ENCODE peak calls at places on chromosome 1, in five cellular contexts. B is astrocyte, S is lower lobe of right lung, T is body of pancreas, W is endodermal cell. I is an unnamed sample.

GRCh38 chr1:9294910-9295636 is 2.4 kb downstream of the SPSB1 start:
- DNase-seq in B (peak), S (no peak), T (no peak), W (no peak), I (peak)

GRCh38 chr1:165395522-165396300 is 39.2 kb upstream of the LMX1A start:
- DNase-seq in B (no peak), S (no peak), T (no peak), W (no peak), I (no peak)

GRCh38 chr1:229372251-229372650 is 29.4 kb upstream of the CCSAP start:
- DNase-seq in B (no peak), S (no peak), T (no peak), W (no peak), I (no peak)

GRCh38 chr1:208154040-208154439 is 90.1 kb downstream of the PLXNA2 start:
- DNase-seq in B (no peak), S (no peak), T (peak), W (no peak), I (no peak)

GRCh38 chr1:67787746-67788145 is 45.5 kb downstream of the GNG12 start:
- DNase-seq in B (peak), S (no peak), T (no peak), W (no peak), I (no peak)

GRCh38 chr1:6861075-6861724 is 75.9 kb downstream of the CAMTA1 start:
- DNase-seq in B (no peak), S (no peak), T (no peak), W (no peak), I (no peak)

GRCh38 chr1:24847995-24848857 is 81.8 kb downstream of the RUNX3 start:
- DNase-seq in B (peak), S (peak), T (peak), W (peak), I (peak)

GRCh38 chr1:177228721-177229088 is 57.9 kb downstream of the BRINP2 start:
- DNase-seq in B (peak), S (no peak), T (no peak), W (no peak), I (no peak)

GRCh38 chr1:84782311-84782771 is 92.1 kb upstream of the SSX2IP start:
- DNase-seq in B (peak), S (peak), T (peak), W (peak), I (no peak)

GRCh38 chr1:44801491-44802305 is 1.5 kb downstream of the PLK3 start:
- DNase-seq in B (no peak), S (peak), T (no peak), W (no peak), I (no peak)

GRCh38 chr1:17892225-17892624 is 137.1 kb downstream of the ACTL8 start:
- DNase-seq in B (no peak), S (no peak), T (peak), W (peak), I (peak)

GRCh38 chr1:115654125-115654524 is 12.4 kb downstream of the VANGL1 start:
- DNase-seq in B (no peak), S (no peak), T (no peak), W (peak), I (no peak)

GRCh38 chr1:179318501-179318900 is 24.9 kb downstream of the SOAT1 start:
- DNase-seq in B (no peak), S (no peak), T (no peak), W (no peak), I (no peak)

GRCh38 chr1:16175610-16176553 is 20.0 kb upstream of the EPHA2 start:
- DNase-seq in B (peak), S (peak), T (peak), W (peak), I (no peak)

GRCh38 chr1:182196897-182197546 is 135.5 kb upstream of the ZNF648 start:
- DNase-seq in B (no peak), S (no peak), T (peak), W (no peak), I (no peak)

GRCh38 chr1:163060343-163061007 is 8.7 kb upstream of the RGS4 start:
- DNase-seq in B (no peak), S (no peak), T (no peak), W (no peak), I (no peak)

GRCh38 chr1:168291222-168291824 is 10.6 kb downstream of the TBX19 start:
- DNase-seq in B (no peak), S (no peak), T (no peak), W (no peak), I (no peak)

GRCh38 chr1:2356401-2356800 is 35.0 kb downstream of the MORN1 start:
- DNase-seq in B (no peak), S (peak), T (no peak), W (no peak), I (no peak)

GRCh38 chr1:161086457-161086856 is 2.9 kb downstream of the NECTIN4 start:
- DNase-seq in B (no peak), S (no peak), T (no peak), W (no peak), I (no peak)

GRCh38 chr1:110877364-110877763 is 4.4 kb downstream of the CD53 start:
- DNase-seq in B (no peak), S (no peak), T (no peak), W (no peak), I (no peak)

GRCh38 chr1:7568053-7568452 is 203.0 kb upstream of the VAMP3 start:
- DNase-seq in B (no peak), S (no peak), T (no peak), W (no peak), I (no peak)

GRCh38 chr1:175522880-175523279 is 220.5 kb downstream of the TNR start:
- DNase-seq in B (no peak), S (no peak), T (no peak), W (no peak), I (no peak)

GRCh38 chr1:153945131-153945794 is 1.3 kb downstream of the DENND4B start:
- DNase-seq in B (peak), S (peak), T (peak), W (no peak), I (no peak)

GRCh38 chr1:223500560-223501425 is 107.6 kb downstream of the CCDC185 start:
- DNase-seq in B (peak), S (peak), T (no peak), W (peak), I (no peak)

GRCh38 chr1:231095595-231095994 is 55.5 kb upstream of the FAM89A start:
- DNase-seq in B (no peak), S (no peak), T (no peak), W (no peak), I (no peak)

GRCh38 chr1:198679535-198680173 is 40.8 kb downstream of the PTPRC start:
- DNase-seq in B (no peak), S (peak), T (no peak), W (no peak), I (no peak)

GRCh38 chr1:155127672-155128468 is at the start of gene EFNA1:
- DNase-seq in B (peak), S (peak), T (peak), W (peak), I (no peak)

GRCh38 chr1:219498666-219499065 is 114.2 kb downstream of the ZC3H11B start:
- DNase-seq in B (no peak), S (no peak), T (peak), W (no peak), I (no peak)

GRCh38 chr1:21865609-21865942 is 53.5 kb downstream of the LDLRAD2 start:
- DNase-seq in B (no peak), S (no peak), T (no peak), W (no peak), I (no peak)

GRCh38 chr1:239987103-239987745 is 104.5 kb upstream of the FMN2 start:
- DNase-seq in B (peak), S (peak), T (peak), W (peak), I (peak)

GRCh38 chr1:214899908-214900470 is 182.5 kb upstream of the KCNK2 start:
- DNase-seq in B (peak), S (no peak), T (no peak), W (peak), I (no peak)

GRCh38 chr1:32240140-32240951 is 6.7 kb upstream of the FAM167B start:
- DNase-seq in B (peak), S (peak), T (peak), W (peak), I (no peak)

GRCh38 chr1:7475691-7476090 is 295.4 kb upstream of the VAMP3 start:
- DNase-seq in B (no peak), S (no peak), T (no peak), W (no peak), I (no peak)

GRCh38 chr1:224358288-224358687 is 1.6 kb downstream of the CNIH4 start:
- DNase-seq in B (no peak), S (peak), T (no peak), W (no peak), I (no peak)

GRCh38 chr1:157288511-157288910 is 150.3 kb upstream of the ETV3 start:
- DNase-seq in B (no peak), S (no peak), T (no peak), W (peak), I (no peak)

GRCh38 chr1:9443913-9444445 is 95.3 kb upstream of the SLC25A33 start:
- DNase-seq in B (peak), S (no peak), T (no peak), W (no peak), I (no peak)

GRCh38 chr1:27318596-27318995 is 3.4 kb upstream of the TMEM222 start:
- DNase-seq in B (no peak), S (no peak), T (no peak), W (no peak), I (no peak)

GRCh38 chr1:27325286-27325685 is 3.3 kb downstream of the TMEM222 start:
- DNase-seq in B (no peak), S (no peak), T (no peak), W (no peak), I (no peak)

GRCh38 chr1:27318137-27318536 is 3.8 kb upstream of the TMEM222 start:
- DNase-seq in B (no peak), S (no peak), T (no peak), W (peak), I (no peak)

GRCh38 chr1:27322569-27323116 is 680 bp downstream of the TMEM222 start:
- DNase-seq in B (no peak), S (no peak), T (no peak), W (no peak), I (no peak)

DNA sequence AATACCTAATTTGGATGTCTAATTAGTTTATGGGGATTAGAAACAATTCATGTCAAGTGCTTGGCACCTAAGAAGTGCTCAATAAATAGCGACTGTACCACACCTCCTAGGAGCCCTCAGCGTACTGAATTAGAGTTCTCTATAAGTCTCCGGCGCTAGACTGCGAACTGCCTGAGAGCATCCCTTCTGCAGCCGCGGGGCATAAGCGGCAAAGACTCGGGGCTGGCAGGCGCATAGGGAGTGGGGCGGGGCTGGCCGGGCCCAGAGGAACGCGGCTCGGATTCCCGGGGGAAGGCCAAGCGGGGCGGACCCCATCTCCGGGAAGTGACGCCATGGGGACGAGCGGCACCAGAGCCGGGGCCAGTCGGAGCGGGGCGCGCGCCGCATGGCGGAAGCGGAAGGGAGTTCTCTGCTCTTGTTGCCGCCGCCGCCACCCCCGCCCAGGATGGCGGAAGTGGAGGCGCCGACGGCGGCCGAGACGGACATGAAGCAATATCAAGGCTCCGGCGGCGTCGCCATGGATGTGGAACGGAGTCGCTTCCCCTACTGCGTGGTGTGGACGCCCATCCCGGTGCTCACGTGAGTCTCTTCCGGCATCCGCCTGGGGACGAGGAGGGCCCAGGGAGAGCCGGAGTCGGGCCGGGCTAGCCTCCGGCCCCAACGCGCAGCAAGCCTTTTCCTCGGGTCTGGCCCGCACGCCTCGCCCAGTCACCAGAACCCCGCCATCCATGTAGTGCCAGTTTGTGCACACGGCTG is at the start of gene TMEM222:
- DNase-seq in B (peak), S (peak), T (peak), W (peak), I (peak)
- TF ChIP-seq CTCF in B (no peak), S (peak), T (no peak), W (peak), I (peak)

GRCh38 chr1:58779837-58780585 is 3.8 kb downstream of the JUN start:
- DNase-seq in B (peak), S (no peak), T (peak), W (peak), I (peak)

GRCh38 chr1:58783090-58783992 is 506 bp downstream of the JUN start:
- DNase-seq in B (peak), S (peak), T (peak), W (peak), I (no peak)

GRCh38 chr1:58782308-58783089 is 1.3 kb downstream of the JUN start:
- DNase-seq in B (peak), S (peak), T (peak), W (peak), I (no peak)

GRCh38 chr1:58780586-58781452 is 3.0 kb downstream of the JUN start:
- DNase-seq in B (peak), S (no peak), T (peak), W (no peak), I (no peak)

GRCh38 chr1:58781541-58782307 is 2.1 kb downstream of the JUN start:
- DNase-seq in B (peak), S (peak), T (peak), W (peak), I (no peak)
- H3K4me3 ChIP-seq in B (peak), S (peak), T (peak), W (peak), I (peak)

DNA sequence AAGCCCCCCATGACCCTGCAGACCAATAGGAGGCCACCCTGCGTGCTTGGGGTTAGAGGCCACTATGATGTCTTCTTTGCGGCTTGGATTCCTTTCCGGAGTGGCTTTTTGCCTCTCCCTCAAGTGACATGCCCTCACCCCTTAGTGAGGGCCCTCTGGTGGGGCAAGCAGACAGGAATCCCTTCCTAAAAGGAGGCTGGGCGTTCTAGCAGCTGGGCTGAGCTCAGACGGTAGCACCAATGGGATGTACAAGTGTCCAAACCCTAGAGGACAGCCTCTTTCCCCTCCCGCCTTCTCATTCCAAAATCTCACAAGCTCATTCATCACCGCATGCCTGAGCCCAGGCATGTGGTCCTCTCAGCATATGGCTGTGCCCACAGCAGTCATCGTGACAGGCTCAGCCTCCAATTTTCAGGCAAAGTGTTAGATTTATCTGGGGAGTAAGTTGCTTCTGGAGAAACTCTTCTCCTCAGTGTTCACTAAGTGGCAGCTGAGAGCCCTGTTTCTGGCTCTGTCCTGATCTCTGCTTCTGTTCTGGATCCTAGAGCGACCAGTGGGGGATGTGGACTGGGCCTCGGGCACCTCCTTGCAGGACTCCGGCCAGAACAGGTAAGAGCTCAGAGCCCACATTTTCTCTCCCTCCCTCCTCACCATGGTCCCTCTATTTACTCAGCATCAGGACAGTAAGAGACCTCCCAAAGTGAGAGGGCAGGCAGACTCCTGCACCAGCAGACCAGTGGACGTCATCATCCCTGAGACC is 4.8 kb downstream of the KIAA1614 start:
- DNase-seq in B (no peak), S (no peak), T (no peak), W (peak), I (no peak)
- TF ChIP-seq CTCF in B (no peak), S (no peak), T (no peak), W (peak), I (no peak)

GRCh38 chr1:26900815-26901511 is 696 bp upstream of the GPATCH3 start:
- DNase-seq in B (no peak), S (no peak), T (no peak), W (no peak), I (no peak)
- H3K4me3 ChIP-seq in B (peak), S (peak), T (peak), W (peak), I (peak)

GRCh38 chr1:205739348-205740160 is 10.4 kb downstream of the NUCKS1 start:
- DNase-seq in B (peak), S (no peak), T (no peak), W (no peak), I (no peak)
- TF ChIP-seq CTCF in B (peak), S (no peak), T (no peak), W (peak), I (peak)

GRCh38 chr1:1033009-1033587 is 13.2 kb downstream of the AGRN start:
- DNase-seq in B (peak), S (peak), T (peak), W (peak), I (no peak)
- H3K4me3 ChIP-seq in B (peak), S (peak), T (no peak), W (no peak), I (peak)

GRCh38 chr1:212727386-212728181 is 27.9 kb upstream of the BATF3 start:
- DNase-seq in B (peak), S (no peak), T (no peak), W (no peak), I (no peak)
- TF ChIP-seq CTCF in B (no peak), S (no peak), T (no peak), W (no peak), I (no peak)

DNA sequence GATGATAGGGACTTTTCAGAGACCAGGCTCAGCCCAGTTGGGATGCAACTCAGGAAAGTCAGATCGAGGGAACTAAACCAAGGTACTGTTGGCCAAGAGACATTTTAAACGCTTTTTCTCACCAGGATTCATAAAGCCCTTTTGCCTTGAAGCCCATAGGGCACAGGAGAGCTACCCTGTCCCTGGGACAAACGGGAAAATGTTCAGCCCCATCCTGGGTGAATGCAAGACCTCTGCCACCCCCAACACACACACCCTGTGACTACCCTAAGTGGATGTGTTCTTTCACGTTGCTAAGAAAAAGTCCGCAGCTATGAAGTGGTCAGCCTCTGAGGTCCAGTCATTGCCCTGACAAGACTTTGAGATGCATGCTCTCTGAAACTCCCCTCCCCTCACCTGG is 58.4 kb downstream of the ITPKB start:
- DNase-seq in B (no peak), S (no peak), T (no peak), W (no peak), I (no peak)
- H3K4me3 ChIP-seq in B (peak), S (peak), T (no peak), W (peak), I (no peak)

GRCh38 chr1:200891774-200892157 is 2.9 kb upstream of the INAVA start:
- DNase-seq in B (no peak), S (no peak), T (peak), W (peak), I (no peak)

GRCh38 chr1:200890027-200890426 is 4.7 kb upstream of the INAVA start:
- DNase-seq in B (no peak), S (no peak), T (no peak), W (no peak), I (no peak)

GRCh38 chr1:200892546-200892945 is 2.2 kb upstream of the INAVA start:
- DNase-seq in B (no peak), S (no peak), T (no peak), W (peak), I (no peak)

GRCh38 chr1:200889571-200889970 is 5.1 kb upstream of the INAVA start:
- DNase-seq in B (no peak), S (no peak), T (no peak), W (no peak), I (no peak)

DNA sequence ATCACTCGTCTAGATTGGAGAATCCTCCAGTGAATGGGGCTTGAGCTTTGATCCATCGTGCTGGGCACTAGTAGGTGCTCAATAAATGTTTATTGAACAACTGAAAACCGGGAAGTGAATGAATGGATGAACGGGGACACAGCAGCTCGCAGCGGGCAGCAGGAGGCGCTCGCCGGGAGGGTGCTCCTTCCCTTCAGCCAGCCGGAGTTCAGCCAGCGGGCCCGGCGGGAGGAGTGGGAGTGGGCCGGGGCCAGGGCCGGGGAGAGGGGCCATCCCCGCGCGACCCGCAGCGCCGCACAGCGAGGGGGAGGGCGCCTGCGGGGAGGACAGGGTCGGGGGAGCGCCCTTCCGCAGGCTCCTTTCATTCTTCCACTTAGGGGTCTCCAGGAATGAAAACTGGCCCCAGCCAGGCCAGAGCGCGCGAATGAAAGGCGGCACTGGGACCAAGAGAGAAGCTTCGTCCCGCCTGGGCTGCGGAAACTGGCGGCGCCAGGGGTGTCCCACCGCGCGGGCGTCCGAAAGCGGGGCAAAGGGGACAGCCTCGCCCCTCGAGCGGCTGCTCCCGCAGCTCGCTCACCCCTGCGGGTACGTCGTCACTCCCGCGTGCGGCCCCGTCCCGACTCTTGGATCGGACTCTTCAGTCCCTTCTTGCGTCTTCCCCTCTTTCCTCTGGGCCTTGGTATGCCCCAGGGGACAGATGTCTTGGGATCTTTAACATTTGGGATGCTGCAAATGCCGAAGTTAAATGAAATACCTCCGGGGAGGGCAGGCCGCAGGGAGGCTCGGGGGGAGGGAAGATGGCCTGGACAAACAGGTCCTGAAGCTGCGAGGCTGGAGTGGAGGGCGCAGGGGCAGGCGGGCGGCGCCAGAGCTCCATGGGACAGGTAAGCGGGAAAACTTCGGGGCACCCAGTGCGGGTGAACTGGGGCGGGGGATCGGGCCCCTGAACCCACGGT is 3.6 kb upstream of the INAVA start:
- DNase-seq in B (peak), S (no peak), T (peak), W (peak), I (no peak)
- TF ChIP-seq CTCF in B (peak), S (peak), T (peak), W (peak), I (peak)

I was measured in LNCaP clone FGC.